ENCODE peak calls at places on chromosome 20, in four cellular contexts. E, G, R and P are unnamed samples.
A peak's percentile ranks its signal among the peaks of the same experiment; 100 is the strongest.

GRCh38 chr20:62651285-62652021 is 9.2 kb downstream of the SLCO4A1 start:
- DNase-seq in E (peak; percentile 91), G (peak; percentile 60), R (no peak), P (no peak)

GRCh38 chr20:4987130-4987529 is 14.2 kb downstream of the SLC23A2 start:
- DNase-seq in E (no peak), G (no peak), R (no peak), P (no peak)

GRCh38 chr20:45611054-45611453 is 18.5 kb upstream of the WFDC10A start:
- DNase-seq in E (no peak), G (peak; percentile 78), R (peak; percentile 88), P (no peak)

GRCh38 chr20:62743777-62744317 is 35.2 kb downstream of the NTSR1 start:
- DNase-seq in E (no peak), G (no peak), R (no peak), P (no peak)

GRCh38 chr20:37431786-37432185 is 85.8 kb downstream of the SRC start:
- DNase-seq in E (no peak), G (no peak), R (no peak), P (no peak)

GRCh38 chr20:8678098-8678776 is 390.6 kb upstream of the PLCB4 start:
- DNase-seq in E (no peak), G (no peak), R (peak; percentile 27), P (no peak)

GRCh38 chr20:21862958-21863357 is 157.5 kb downstream of the PAX1 start:
- DNase-seq in E (no peak), G (no peak), R (no peak), P (no peak)

GRCh38 chr20:49674383-49675352 is 39.0 kb downstream of the B4GALT5 start:
- DNase-seq in E (no peak), G (peak; percentile 57), R (peak; percentile 78), P (no peak)

GRCh38 chr20:61640171-61640570 is 388.1 kb downstream of the CDH4 start:
- DNase-seq in E (no peak), G (no peak), R (peak; percentile 71), P (no peak)

GRCh38 chr20:22773326-22773725 is 189.0 kb upstream of the FOXA2 start:
- DNase-seq in E (no peak), G (peak; percentile 40), R (no peak), P (no peak)

GRCh38 chr20:38109657-38110524 is 55.2 kb downstream of the TGM2 start:
- DNase-seq in E (peak; percentile 84), G (peak; percentile 98), R (peak; percentile 91), P (no peak)

GRCh38 chr20:64234291-64234791 is 21.2 kb upstream of the PCMTD2 start:
- DNase-seq in E (no peak), G (no peak), R (no peak), P (no peak)

GRCh38 chr20:8309638-8310037 is 177.6 kb downstream of the PLCB1 start:
- DNase-seq in E (no peak), G (peak; percentile 49), R (peak; percentile 40), P (no peak)

GRCh38 chr20:63183422-63184146 is 32.3 kb downstream of the YTHDF1 start:
- DNase-seq in E (peak; percentile 69), G (peak; percentile 39), R (peak; percentile 53), P (no peak)

GRCh38 chr20:40687384-40688128 is 1.5 kb downstream of the MAFB start:
- DNase-seq in E (peak; percentile 76), G (peak; percentile 45), R (peak; percentile 69), P (no peak)

GRCh38 chr20:8330785-8331699 is 199.0 kb downstream of the PLCB1 start:
- DNase-seq in E (no peak), G (peak; percentile 42), R (no peak), P (no peak)

GRCh38 chr20:46573788-46574581 is 23.5 kb upstream of the OCSTAMP start:
- DNase-seq in E (no peak), G (peak; percentile 6), R (no peak), P (no peak)

GRCh38 chr20:25310268-25310920 is 62.5 kb downstream of the PYGB start:
- DNase-seq in E (peak; percentile 89), G (peak; percentile 67), R (peak; percentile 92), P (no peak)

GRCh38 chr20:62457098-62457497 is 18.7 kb downstream of the GATA5 start:
- DNase-seq in E (no peak), G (no peak), R (no peak), P (no peak)

GRCh38 chr20:2651772-2652723 is at the start of gene NOP56:
- DNase-seq in E (peak; percentile 94), G (peak; percentile 95), R (peak; percentile 93), P (peak; percentile 75)

GRCh38 chr20:39067526-39068216 is 105.5 kb downstream of the DHX35 start:
- DNase-seq in E (no peak), G (peak; percentile 10), R (peak; percentile 45), P (no peak)

GRCh38 chr20:4434681-4435080 is 287.0 kb upstream of the PRND start:
- DNase-seq in E (no peak), G (no peak), R (peak; percentile 80), P (no peak)

GRCh38 chr20:24996449-24997195 is 4.1 kb upstream of the APMAP start:
- DNase-seq in E (peak; percentile 35), G (no peak), R (no peak), P (no peak)

GRCh38 chr20:17287998-17288397 is 61.2 kb downstream of the PCSK2 start:
- DNase-seq in E (no peak), G (no peak), R (no peak), P (no peak)

GRCh38 chr20:14959506-14960493 is 622.4 kb upstream of the FLRT3 start:
- DNase-seq in E (no peak), G (peak; percentile 6), R (peak; percentile 75), P (no peak)

GRCh38 chr20:49669601-49670189 is 44.0 kb downstream of the B4GALT5 start:
- DNase-seq in E (no peak), G (no peak), R (no peak), P (no peak)

DNA sequence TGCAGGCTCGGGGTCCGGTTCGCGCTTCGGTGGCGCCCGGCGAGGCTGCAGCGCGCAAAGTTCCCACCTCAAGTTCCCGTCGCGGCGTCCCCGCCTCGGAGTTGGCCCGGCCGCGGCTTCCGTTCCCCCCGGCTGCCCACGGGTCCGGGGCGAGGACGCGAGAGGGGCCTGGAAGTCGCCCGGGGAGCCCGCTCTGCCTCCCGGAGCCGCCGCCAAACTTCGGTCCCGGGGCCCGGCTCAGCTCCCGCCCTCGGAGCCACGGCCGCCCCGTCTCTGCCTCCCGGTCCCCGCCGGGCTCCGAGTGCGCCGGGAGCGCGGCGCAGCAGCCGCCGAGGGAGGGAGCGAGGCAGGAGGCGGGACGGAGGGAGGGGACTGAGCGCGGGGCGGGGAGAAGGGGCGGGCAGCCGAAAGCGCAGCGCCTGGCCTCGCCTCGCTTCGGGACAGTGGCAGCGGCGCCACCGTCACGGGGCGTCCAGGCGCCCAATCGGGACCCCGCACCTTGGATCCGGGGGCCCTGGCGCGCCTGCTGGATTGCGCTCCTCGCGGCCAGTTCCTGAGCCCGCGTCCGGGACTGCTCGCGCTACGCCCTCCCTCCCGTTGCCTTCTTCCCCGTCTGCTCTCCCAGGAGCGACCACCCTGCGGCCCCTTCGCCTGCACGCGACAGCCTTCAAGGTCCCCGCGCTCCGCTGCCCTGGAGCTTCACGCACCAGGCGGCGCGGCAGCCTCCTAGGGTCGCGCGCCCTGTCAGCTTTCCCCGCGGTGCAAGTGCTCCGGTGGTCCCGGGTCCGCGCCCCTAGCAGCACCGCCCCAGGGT is at the start of gene KCNG1:
- DNase-seq in E (peak; percentile 77), G (peak; percentile 81), R (peak; percentile 92), P (peak; percentile 32)
- H3K27ac ChIP-seq in E (no peak within 1 kb of the TSS), G (no peak within 1 kb of the TSS), R (no peak within 1 kb of the TSS), P (no peak within 1 kb of the TSS)

GRCh38 chr20:53819973-53820451 is 226.4 kb upstream of the ZNF217 start:
- DNase-seq in E (no peak), G (no peak), R (no peak), P (no peak)
- H3K27ac ChIP-seq in E (no peak overlapping the region), G (no peak overlapping the region), R (no peak overlapping the region), P (no peak overlapping the region)

GRCh38 chr20:10430704-10431103 is 3.3 kb downstream of the MKKS start:
- DNase-seq in E (no peak), G (no peak), R (no peak), P (no peak)

GRCh38 chr20:10428008-10428407 is 6.0 kb downstream of the MKKS start:
- DNase-seq in E (no peak), G (no peak), R (no peak), P (no peak)

GRCh38 chr20:10427060-10427692 is 6.8 kb downstream of the MKKS start:
- DNase-seq in E (peak; percentile 84), G (peak; percentile 82), R (peak; percentile 86), P (peak; percentile 1)

GRCh38 chr20:10430000-10430466 is 4.0 kb downstream of the MKKS start:
- DNase-seq in E (no peak), G (no peak), R (peak; percentile 68), P (no peak)

DNA sequence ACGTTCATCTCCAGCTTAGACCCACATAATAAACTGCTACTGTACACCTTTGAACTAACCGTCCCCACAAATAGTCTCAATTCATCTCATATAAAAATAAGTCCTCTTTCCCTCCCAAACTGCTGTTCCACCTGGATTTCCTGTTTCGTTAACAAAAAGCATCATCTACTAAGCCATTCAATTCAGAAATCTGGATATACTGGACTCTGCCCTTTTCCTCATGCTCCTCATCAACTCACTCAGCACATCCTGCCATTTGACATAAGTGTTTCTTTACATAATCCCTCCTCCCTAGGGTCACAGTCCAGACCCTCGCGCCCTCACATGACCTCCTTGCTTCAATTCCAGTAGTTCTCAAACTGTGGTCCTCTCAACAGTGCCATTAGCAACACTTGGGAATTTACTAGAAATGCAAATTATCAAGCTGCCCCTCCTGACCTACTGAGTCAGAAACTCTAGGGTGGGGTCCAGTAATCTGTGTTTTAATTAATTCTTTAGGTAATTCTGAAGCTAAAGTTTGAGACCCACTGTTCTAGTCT is 4.5 kb downstream of the MKKS start:
- DNase-seq in E (no peak), G (no peak), R (no peak), P (no peak)
- H3K27ac ChIP-seq in E (no peak overlapping the region), G (no peak overlapping the region), R (no peak overlapping the region), P (no peak overlapping the region)

GRCh38 chr20:57400821-57401564 is 9.8 kb downstream of the RBM38 start:
- DNase-seq in E (no peak), G (no peak), R (no peak), P (no peak)

GRCh38 chr20:57399587-57400261 is 8.5 kb downstream of the RBM38 start:
- DNase-seq in E (no peak), G (no peak), R (no peak), P (no peak)

GRCh38 chr20:57398901-57399535 is 7.8 kb downstream of the RBM38 start:
- DNase-seq in E (no peak), G (no peak), R (no peak), P (no peak)

GRCh38 chr20:57401565-57401918 is 10.3 kb downstream of the RBM38 start:
- DNase-seq in E (no peak), G (no peak), R (no peak), P (no peak)

DNA sequence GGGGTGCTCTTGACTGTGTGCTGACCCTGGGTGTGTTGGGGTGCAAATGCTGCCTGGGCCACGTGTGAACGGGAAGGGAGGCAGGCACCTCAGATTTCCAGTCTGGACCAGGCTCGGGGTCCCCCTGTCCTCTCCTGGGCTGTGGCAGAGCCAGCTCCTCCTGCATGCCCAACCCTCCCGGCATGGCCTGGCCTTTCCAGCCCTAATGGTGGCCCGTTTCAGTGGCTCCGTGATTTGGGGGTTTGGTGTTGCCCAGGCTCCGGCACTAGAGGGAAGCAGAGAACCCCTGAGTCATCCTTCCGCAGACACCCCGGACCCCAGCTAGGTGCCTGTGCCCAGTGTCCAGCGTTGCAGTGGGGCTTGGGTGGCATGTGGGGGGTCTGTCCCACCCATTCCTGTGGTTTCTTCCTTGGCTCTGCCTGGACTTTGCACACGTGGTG is 9.1 kb downstream of the RBM38 start:
- DNase-seq in E (no peak), G (no peak), R (no peak), P (no peak)
- H3K27ac ChIP-seq in E (no peak overlapping the region), G (peak overlapping the region; percentile 93), R (no peak overlapping the region), P (no peak overlapping the region)